ENCODE peak calls at places on chromosomes 4 and X, in eight cellular contexts. M is neural crest cell, B is tibial nerve, I is astrocyte, Q is upper lobe of right lung, W is glutamatergic neuron, X is lower leg skin, U is fibroblast of lung. C is an unnamed sample.
A peak's percentile ranks its signal among the peaks of the same experiment; 100 is the strongest.

GRCh38 chr4:3481113-3481531 is 18.0 kb downstream of the DOK7 start:
- DNase-seq in M (no peak), B (no peak), I (no peak), Q (no peak), W (no peak), X (no peak), U (no peak), C (no peak)

GRCh38 chrX:63349307-63349706 is 1.8 kb downstream of the SPIN4 start:
- DNase-seq in M (no peak), B (no peak), I (no peak), Q (no peak), W (no peak), X (no peak), U (no peak), C (no peak)

GRCh38 chr4:6668391-6668790 is 25.3 kb upstream of the S100P start:
- DNase-seq in M (no peak), B (no peak), I (peak; percentile 93), Q (no peak), W (no peak), X (no peak), U (peak; percentile 94), C (no peak)

GRCh38 chrX:119784747-119785446 is 6.5 kb downstream of the RPL39 start:
- DNase-seq in M (peak; percentile 18), B (no peak), I (no peak), Q (peak; percentile 60), W (peak; percentile 48), X (no peak), U (peak; percentile 11), C (peak; percentile 32)

GRCh38 chr4:147015531-147015930 is 69.9 kb upstream of the TTC29 start:
- DNase-seq in M (no peak), B (no peak), I (no peak), Q (no peak), W (no peak), X (no peak), U (no peak), C (no peak)

GRCh38 chr4:10184051-10184450 is 67.5 kb upstream of the WDR1 start:
- DNase-seq in M (no peak), B (no peak), I (no peak), Q (no peak), W (no peak), X (no peak), U (no peak), C (no peak)

GRCh38 chrX:149504226-149504914 is 736 bp downstream of the IDS start:
- DNase-seq in M (no peak), B (no peak), I (no peak), Q (peak; percentile 66), W (peak; percentile 76), X (no peak), U (no peak), C (peak; percentile 60)

GRCh38 chrX:15998350-15998749 is 125.0 kb upstream of the GRPR start:
- DNase-seq in M (no peak), B (no peak), I (no peak), Q (no peak), W (no peak), X (no peak), U (no peak), C (no peak)

GRCh38 chrX:261167-261857 is 19.9 kb upstream of the PLCXD1 start:
- DNase-seq in M (no peak), B (no peak), I (peak; percentile 38), Q (peak; percentile 65), W (no peak), X (peak; percentile 12), U (peak; percentile 46), C (no peak)

GRCh38 chr4:55378617-55379467 is 16.9 kb upstream of the TMEM165 start:
- DNase-seq in M (no peak), B (no peak), I (no peak), Q (no peak), W (no peak), X (no peak), U (no peak), C (no peak)

GRCh38 chr4:55376698-55377097 is 19.1 kb upstream of the TMEM165 start:
- DNase-seq in M (no peak), B (no peak), I (no peak), Q (no peak), W (no peak), X (no peak), U (no peak), C (no peak)

GRCh38 chr4:55369968-55370367 is 23.9 kb downstream of the SRD5A3 start:
- DNase-seq in M (no peak), B (no peak), I (no peak), Q (no peak), W (no peak), X (no peak), U (no peak), C (no peak)

GRCh38 chr4:55372259-55372658 is 23.5 kb upstream of the TMEM165 start:
- DNase-seq in M (no peak), B (no peak), I (no peak), Q (no peak), W (no peak), X (no peak), U (no peak), C (no peak)

GRCh38 chr4:55373461-55373860 is 22.3 kb upstream of the TMEM165 start:
- DNase-seq in M (no peak), B (no peak), I (no peak), Q (no peak), W (no peak), X (no peak), U (no peak), C (no peak)
- TF ChIP-seq CTCF in M (no peak), B (no peak), I (no peak), Q (no peak), W (no peak), X (no peak), U (no peak), C (no peak)

DNA sequence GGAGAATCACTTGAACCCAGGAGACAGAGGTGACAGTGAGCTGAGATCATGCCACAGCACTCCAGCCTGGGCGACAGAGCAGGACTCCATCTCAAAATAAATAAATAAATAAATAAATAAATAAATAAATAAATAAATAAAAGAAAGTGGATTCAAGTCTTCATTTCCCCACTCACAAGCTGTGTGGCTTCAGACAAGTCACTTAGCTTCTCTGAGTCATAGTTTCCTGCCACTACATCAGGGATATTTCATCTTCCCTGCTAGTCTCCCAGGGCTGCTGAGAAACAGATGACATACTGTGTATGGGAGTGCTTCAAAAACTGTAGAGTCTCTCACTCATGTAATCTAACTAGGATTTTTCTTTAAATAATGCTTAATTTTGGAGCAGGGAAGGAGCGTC is 37.2 kb downstream of the TBC1D9 start:
- DNase-seq in M (no peak), B (no peak), I (peak; percentile 68), Q (no peak), W (no peak), X (no peak), U (peak; percentile 74), C (no peak)
- TF ChIP-seq CTCF in M (no peak), B (no peak), I (no peak), Q (no peak), W (no peak), X (no peak), U (no peak), C (no peak)

GRCh38 chrX:110146521-110146920 is 143.6 kb downstream of the TMEM164 start:
- DNase-seq in M (peak; percentile 47), B (peak; percentile 68), I (no peak), Q (no peak), W (no peak), X (peak; percentile 21), U (peak; percentile 20), C (peak; percentile 14)
- TF ChIP-seq CTCF in M (peak; percentile 76), B (peak; percentile 52), I (peak; percentile 54), Q (peak; percentile 56), W (peak; percentile 41), X (no peak), U (peak; percentile 71), C (peak; percentile 31)

GRCh38 chrX:130139474-130140201 is 26.0 kb downstream of the AIFM1 start:
- DNase-seq in M (no peak), B (no peak), I (no peak), Q (no peak), W (no peak), X (no peak), U (peak; percentile 10), C (no peak)

GRCh38 chrX:130147631-130148030 is 18.0 kb downstream of the AIFM1 start:
- DNase-seq in M (no peak), B (no peak), I (no peak), Q (no peak), W (no peak), X (no peak), U (no peak), C (no peak)

GRCh38 chrX:130145123-130145522 is 20.5 kb downstream of the AIFM1 start:
- DNase-seq in M (no peak), B (no peak), I (no peak), Q (no peak), W (no peak), X (no peak), U (no peak), C (no peak)

GRCh38 chrX:130144509-130144908 is 21.1 kb downstream of the AIFM1 start:
- DNase-seq in M (no peak), B (no peak), I (peak; percentile 33), Q (no peak), W (no peak), X (no peak), U (peak; percentile 52), C (no peak)
- TF ChIP-seq CTCF in M (no peak), B (no peak), I (no peak), Q (no peak), W (no peak), X (no peak), U (no peak), C (no peak)

DNA sequence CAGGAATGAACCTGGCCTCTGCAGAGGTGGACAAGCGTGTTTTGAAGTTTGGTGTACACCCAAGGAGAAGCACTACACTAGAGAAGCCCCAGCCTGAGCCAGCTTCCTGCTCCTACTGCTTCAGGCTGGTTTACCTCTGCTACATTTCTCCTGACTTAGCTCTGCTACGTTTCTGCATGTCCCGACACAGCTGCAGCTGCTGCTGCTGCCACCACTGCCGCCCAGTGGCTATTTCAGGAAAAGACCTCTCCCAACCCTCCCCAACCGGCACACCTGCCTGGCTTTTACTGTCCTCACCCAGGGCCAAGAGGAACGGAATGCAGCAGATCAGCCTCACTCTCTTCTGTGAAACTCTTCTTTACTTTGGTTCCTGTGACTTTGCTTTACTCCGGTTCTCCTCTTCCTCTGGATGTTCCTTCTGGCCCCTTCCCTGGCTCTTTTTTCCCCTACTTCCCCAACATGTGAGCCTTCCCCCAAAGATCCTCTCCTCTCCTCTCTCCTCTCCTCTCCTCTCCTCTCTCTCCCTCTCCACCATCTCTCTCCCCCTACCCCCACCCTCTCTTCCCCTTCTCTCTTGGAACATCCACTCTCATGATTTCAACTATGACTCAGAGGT is 3.1 kb upstream of the P2RY4 start:
- DNase-seq in M (peak; percentile 37), B (no peak), I (peak; percentile 8), Q (peak; percentile 63), W (peak; percentile 60), X (peak; percentile 18), U (peak; percentile 18), C (no peak)
- TF ChIP-seq CTCF in M (peak; percentile 67), B (no peak), I (peak; percentile 29), Q (peak; percentile 42), W (no peak), X (no peak), U (peak; percentile 47), C (no peak)

C was measured in natural killer cell.